ENCODE peak calls at places on chromosomes 5 and 9, in nine cellular contexts. D is right atrium auricular region; X is SK-N-MC; O is activated CD4-positive, alpha-beta T cell treated with anti-CD3 and anti-CD28 coated beads, Interleukin-2, amount 10 ng/mL, durations not matched to agents 7 days and 5 days; M is A673; Q is choroid plexus epithelial cell; E is CD4-positive, alpha-beta T cell; S is T follicular helper cell; K is body of pancreas. A is an unnamed sample.

GRCh38 chr9:78167356-78167755 is 68.5 kb upstream of the CEP78 start:
- DNase-seq in Q (peak; percentile 40), S (no peak), D (no peak), X (no peak), O (no peak), K (peak; percentile 35), E (no peak), M (no peak), A (no peak)

GRCh38 chr5:171521219-171521633 is 101.8 kb downstream of the FGF18 start:
- DNase-seq in K (no peak), D (peak; percentile 73), X (no peak), M (peak; percentile 49), O (no peak), E (no peak), Q (peak; percentile 91), S (no peak), A (no peak)

GRCh38 chr5:57494104-57495098 is 11.8 kb upstream of the ACTBL2 start:
- DNase-seq in X (peak; percentile 58), D (peak; percentile 67), E (peak; percentile 24), O (peak; percentile 40), K (peak; percentile 25), Q (peak; percentile 99), M (peak; percentile 91), S (no peak), A (no peak)

GRCh38 chr5:568061-568781 is 43.9 kb upstream of the CEP72 start:
- DNase-seq in M (no peak), O (no peak), Q (no peak), E (no peak), S (no peak), K (no peak), X (no peak), D (no peak), A (no peak)

GRCh38 chr5:30458681-30459080 is 734.8 kb upstream of the CDH6 start:
- DNase-seq in E (no peak), O (no peak), D (no peak), S (no peak), Q (no peak), K (no peak), M (no peak), X (no peak), A (no peak)

GRCh38 chr5:168059111-168059510 is 232.3 kb upstream of the WWC1 start:
- DNase-seq in S (no peak), X (no peak), Q (no peak), E (no peak), K (no peak), O (no peak), D (no peak), M (peak; percentile 70), A (no peak)

GRCh38 chr9:87445646-87446045 is 52.0 kb upstream of the DAPK1 start:
- DNase-seq in D (peak; percentile 61), E (no peak), K (peak; percentile 51), X (no peak), O (no peak), M (peak; percentile 69), S (peak; percentile 3), Q (peak; percentile 51), A (peak; percentile 10)

GRCh38 chr5:108642170-108642906 is 105.4 kb upstream of the FER start:
- DNase-seq in O (peak; percentile 55), Q (peak; percentile 81), K (peak; percentile 59), M (peak; percentile 92), S (peak; percentile 16), E (peak; percentile 20), X (peak; percentile 58), D (peak; percentile 65), A (peak; percentile 24)

GRCh38 chr9:16119861-16120641 is 567.2 kb downstream of the CCDC171 start:
- DNase-seq in K (no peak), S (no peak), Q (peak; percentile 92), E (no peak), D (no peak), X (no peak), O (no peak), M (no peak), A (no peak)

A was measured in immature natural killer cell.